ENCODE peak calls at places on chromosomes 12 and 14, in five cellular contexts. One of them, this sample, is unnamed.

GRCh38 chr14:89845346-89845745 is 109.2 kb downstream of the EFCAB11 start:
- DNase-seq in gastrocnemius medialis: no peak
- DNase-seq in NCI-H69: no peak
- DNase-seq in AG04449: peak; percentile 90
- DNase-seq in COR-L47: no peak
- DNase-seq in this sample: no peak

GRCh38 chr12:69511870-69512269 is 41.7 kb downstream of the FRS2 start:
- DNase-seq in gastrocnemius medialis: peak; percentile 39
- DNase-seq in NCI-H69: peak; percentile 12
- DNase-seq in AG04449: no peak
- DNase-seq in COR-L47: no peak
- DNase-seq in this sample: peak; percentile 14

GRCh38 chr12:9351136-9351535 is 142.9 kb upstream of the PZP start:
- DNase-seq in gastrocnemius medialis: no peak
- DNase-seq in NCI-H69: no peak
- DNase-seq in AG04449: no peak
- DNase-seq in COR-L47: no peak
- DNase-seq in this sample: no peak

GRCh38 chr14:33026850-33027420 is 88.3 kb downstream of the NPAS3 start:
- DNase-seq in gastrocnemius medialis: no peak
- DNase-seq in NCI-H69: no peak
- DNase-seq in AG04449: no peak
- DNase-seq in COR-L47: no peak
- DNase-seq in this sample: no peak

GRCh38 chr12:2551514-2551913 is 243.3 kb upstream of the FKBP4 start:
- DNase-seq in gastrocnemius medialis: no peak
- DNase-seq in NCI-H69: no peak
- DNase-seq in AG04449: no peak
- DNase-seq in COR-L47: no peak
- DNase-seq in this sample: no peak

GRCh38 chr12:102462803-102463499 is 17.4 kb downstream of the IGF1 start:
- DNase-seq in gastrocnemius medialis: no peak
- DNase-seq in NCI-H69: no peak
- DNase-seq in AG04449: no peak
- DNase-seq in COR-L47: no peak
- DNase-seq in this sample: no peak

GRCh38 chr12:2754208-2754607 is 40.6 kb upstream of the FKBP4 start:
- DNase-seq in gastrocnemius medialis: no peak
- DNase-seq in NCI-H69: no peak
- DNase-seq in AG04449: no peak
- DNase-seq in COR-L47: no peak
- DNase-seq in this sample: no peak

GRCh38 chr12:103728323-103728722 is 112.7 kb downstream of the NT5DC3 start:
- DNase-seq in gastrocnemius medialis: no peak
- DNase-seq in NCI-H69: no peak
- DNase-seq in AG04449: peak; percentile 17
- DNase-seq in COR-L47: no peak
- DNase-seq in this sample: no peak

GRCh38 chr12:51913071-51914033 is 6.0 kb downstream of the ACVRL1 start:
- DNase-seq in gastrocnemius medialis: no peak
- DNase-seq in NCI-H69: no peak
- DNase-seq in AG04449: no peak
- DNase-seq in COR-L47: no peak
- DNase-seq in this sample: no peak

GRCh38 chr12:11765421-11765816 is 115.9 kb downstream of the ETV6 start:
- DNase-seq in gastrocnemius medialis: no peak
- DNase-seq in NCI-H69: no peak
- DNase-seq in AG04449: no peak
- DNase-seq in COR-L47: no peak
- DNase-seq in this sample: no peak

GRCh38 chr12:39300799-39301198 is 142.1 kb downstream of the KIF21A start:
- DNase-seq in gastrocnemius medialis: no peak
- DNase-seq in NCI-H69: no peak
- DNase-seq in AG04449: no peak
- DNase-seq in COR-L47: no peak
- DNase-seq in this sample: peak; percentile 2

GRCh38 chr14:76133103-76133502 is 18.6 kb upstream of the GPATCH2L start:
- DNase-seq in gastrocnemius medialis: no peak
- DNase-seq in NCI-H69: no peak
- DNase-seq in AG04449: no peak
- DNase-seq in COR-L47: no peak
- DNase-seq in this sample: no peak

GRCh38 chr12:27163048-27163715 is 80.8 kb upstream of the C12orf71 start:
- DNase-seq in gastrocnemius medialis: no peak
- DNase-seq in NCI-H69: peak; percentile 37
- DNase-seq in AG04449: no peak
- DNase-seq in COR-L47: no peak
- DNase-seq in this sample: peak; percentile 71

GRCh38 chr14:56122306-56122705 is 4.1 kb downstream of the PELI2 start:
- DNase-seq in gastrocnemius medialis: no peak
- DNase-seq in NCI-H69: peak; percentile 30
- DNase-seq in AG04449: no peak
- DNase-seq in COR-L47: no peak
- DNase-seq in this sample: no peak

GRCh38 chr14:65054471-65055085 is 47.7 kb downstream of the MAX start:
- DNase-seq in gastrocnemius medialis: no peak
- DNase-seq in NCI-H69: no peak
- DNase-seq in AG04449: no peak
- DNase-seq in COR-L47: no peak
- DNase-seq in this sample: no peak

GRCh38 chr14:95046711-95047681 is 110.3 kb downstream of the DICER1 start:
- DNase-seq in gastrocnemius medialis: no peak
- DNase-seq in NCI-H69: peak; percentile 19
- DNase-seq in AG04449: no peak
- DNase-seq in COR-L47: no peak
- DNase-seq in this sample: no peak

GRCh38 chr14:104591506-104592291 is 12.1 kb downstream of the C14orf180 start:
- DNase-seq in gastrocnemius medialis: no peak
- DNase-seq in NCI-H69: no peak
- DNase-seq in AG04449: no peak
- DNase-seq in COR-L47: no peak
- DNase-seq in this sample: no peak

GRCh38 chr14:99133563-99134332 is 138.2 kb downstream of the BCL11B start:
- DNase-seq in gastrocnemius medialis: no peak
- DNase-seq in NCI-H69: no peak
- DNase-seq in AG04449: no peak
- DNase-seq in COR-L47: no peak
- DNase-seq in this sample: no peak

GRCh38 chr14:92408186-92408585 is 85.2 kb downstream of the SLC24A4 start:
- DNase-seq in gastrocnemius medialis: no peak
- DNase-seq in NCI-H69: peak; percentile 98
- DNase-seq in AG04449: no peak
- DNase-seq in COR-L47: peak; percentile 99
- DNase-seq in this sample: no peak

GRCh38 chr12:26374934-26375333 is 179.6 kb downstream of the SSPN start:
- DNase-seq in gastrocnemius medialis: no peak
- DNase-seq in NCI-H69: peak; percentile 39
- DNase-seq in AG04449: no peak
- DNase-seq in COR-L47: no peak
- DNase-seq in this sample: peak; percentile 44